ENCODE peak calls at places on chromosomes 3 and 15, in eight cellular contexts. O is CD8-positive, alpha-beta memory T cell; G is stimulated activated CD4-positive, alpha-beta T cell treated with anti-CD3 and anti-CD28 coated beads, Interleukin-1b, Interleukin-23, amount 100 ng/mL, for 1 hour; M is bronchial epithelial cell; J is putamen; T is GM12865; R is H9; V is HT1080. I is an unnamed sample.

GRCh38 chr3:98784666-98785600 is 21.8 kb downstream of the ST3GAL6 start:
- DNase-seq in R (no peak), M (peak), J (no peak), T (no peak), O (no peak), G (no peak), V (peak), I (no peak)

GRCh38 chr3:195066441-195066841 is 204.5 kb downstream of the XXYLT1 start:
- DNase-seq in V (no peak), T (no peak), R (no peak), O (no peak), J (no peak), M (no peak), G (no peak), I (no peak)

GRCh38 chr3:183428140-183429023 is at the start of gene MCF2L2:
- DNase-seq in J (peak), T (peak), R (peak), V (peak), G (peak), O (peak), M (no peak), I (peak)

GRCh38 chr3:172717493-172718088 is 6.7 kb upstream of the NCEH1 start:
- DNase-seq in J (no peak), T (peak), O (no peak), G (no peak), M (peak), R (no peak), V (peak), I (peak)

GRCh38 chr3:179189764-179190163 is 41.6 kb downstream of the PIK3CA start:
- DNase-seq in T (no peak), O (no peak), R (no peak), M (no peak), V (no peak), J (no peak), G (no peak), I (no peak)

GRCh38 chr3:127538569-127538968 is 52.0 kb downstream of the TPRA1 start:
- DNase-seq in T (no peak), O (no peak), R (no peak), J (no peak), M (no peak), V (no peak), G (no peak), I (no peak)

GRCh38 chr15:52252781-52253180 is 42.8 kb downstream of the MYO5C start:
- DNase-seq in T (no peak), O (no peak), M (peak), J (no peak), R (no peak), V (peak), G (no peak), I (no peak)

GRCh38 chr15:74251187-74251811 is 15.2 kb downstream of the CCDC33 start:
- DNase-seq in J (peak), R (no peak), M (no peak), G (no peak), O (no peak), T (no peak), V (no peak), I (no peak)

GRCh38 chr3:87621667-87622066 is 345.3 kb upstream of the POU1F1 start:
- DNase-seq in J (no peak), G (no peak), O (no peak), R (no peak), V (no peak), T (peak), M (no peak), I (no peak)

GRCh38 chr15:25070357-25070963 is 115.7 kb downstream of the SNRPN start:
- DNase-seq in J (no peak), M (no peak), G (no peak), R (no peak), V (no peak), T (no peak), O (no peak), I (no peak)

GRCh38 chr3:16076564-16076963 is 97.9 kb upstream of the GALNT15 start:
- DNase-seq in J (no peak), T (no peak), M (no peak), V (no peak), R (no peak), G (no peak), O (no peak), I (no peak)

GRCh38 chr3:190340071-190340470 is 17.8 kb upstream of the CLDN1 start:
- DNase-seq in R (no peak), J (no peak), O (no peak), G (no peak), M (no peak), T (no peak), V (peak), I (no peak)

GRCh38 chr3:194262345-194263305 is 88.5 kb downstream of the CPN2 start:
- DNase-seq in M (no peak), O (no peak), V (no peak), G (no peak), R (no peak), J (no peak), T (no peak), I (no peak)

GRCh38 chr3:32406481-32407408 is 15.1 kb downstream of the CMTM7 start:
- DNase-seq in M (peak), J (no peak), O (no peak), T (no peak), R (no peak), G (no peak), V (no peak), I (no peak)

GRCh38 chr3:53843195-53844177 is 2.7 kb downstream of the CHDH start:
- DNase-seq in T (peak), R (no peak), J (no peak), O (no peak), V (no peak), G (no peak), M (no peak), I (no peak)

GRCh38 chr3:43455233-43455632 is 166.6 kb downstream of the ANO10 start:
- DNase-seq in R (no peak), O (no peak), V (peak), M (peak), T (no peak), G (no peak), J (no peak), I (no peak)

GRCh38 chr3:122774564-122774963 is 19.1 kb downstream of the HSPBAP1 start:
- DNase-seq in G (no peak), O (no peak), M (peak), V (peak), J (no peak), T (no peak), R (no peak), I (no peak)

GRCh38 chr15:67115567-67115966 is 50.2 kb downstream of the SMAD3 start:
- DNase-seq in J (no peak), T (no peak), O (no peak), R (no peak), M (no peak), V (no peak), G (no peak), I (no peak)

GRCh38 chr15:25712192-25712960 is 150.8 kb downstream of the ATP10A start:
- DNase-seq in O (no peak), M (no peak), G (no peak), J (no peak), T (no peak), V (no peak), R (no peak), I (no peak)

GRCh38 chr15:55277116-55277564 is 12.5 kb downstream of the RAB27A start:
- DNase-seq in J (no peak), M (no peak), V (peak), R (no peak), G (no peak), T (peak), O (peak), I (no peak)

GRCh38 chr3:178320481-178321352 is 215.5 kb upstream of the KCNMB2 start:
- DNase-seq in J (no peak), G (no peak), V (no peak), R (no peak), T (no peak), O (no peak), M (peak), I (peak)

GRCh38 chr15:76335129-76335850 is 1.3 kb upstream of the ISL2 start:
- DNase-seq in J (no peak), G (no peak), M (no peak), V (no peak), T (peak), O (no peak), R (peak), I (no peak)

GRCh38 chr15:51907136-51907862 is 64.3 kb downstream of the LEO1 start:
- DNase-seq in V (peak), G (no peak), T (no peak), R (no peak), O (no peak), J (no peak), M (peak), I (no peak)

GRCh38 chr3:122014741-122015140 is 7.3 kb downstream of the ILDR1 start:
- DNase-seq in T (peak), J (no peak), G (no peak), M (peak), R (no peak), O (no peak), V (no peak), I (peak)

GRCh38 chr3:139319428-139320402 is 24.1 kb upstream of the MRPS22 start:
- DNase-seq in V (no peak), R (peak), J (no peak), O (no peak), T (peak), M (no peak), G (no peak), I (peak)

GRCh38 chr3:71066356-71066755 is 517.2 kb downstream of the FOXP1 start:
- DNase-seq in J (no peak), M (no peak), O (peak), V (peak), G (no peak), T (no peak), R (no peak), I (peak)

GRCh38 chr15:37135225-37135624 is 34.9 kb upstream of the MEIS2 start:
- DNase-seq in T (peak), O (no peak), J (no peak), G (no peak), R (peak), M (peak), V (no peak), I (peak)

GRCh38 chr3:38031022-38031994 is 1.9 kb upstream of the PLCD1 start:
- DNase-seq in T (no peak), V (peak), R (no peak), O (no peak), M (peak), G (no peak), J (no peak), I (no peak)

GRCh38 chr15:33057845-33058244 is 136.7 kb downstream of the FMN1 start:
- DNase-seq in M (no peak), T (no peak), R (no peak), G (no peak), J (no peak), V (no peak), O (no peak), I (no peak)

GRCh38 chr15:55742927-55743614 is at the start of gene PRTG:
- DNase-seq in G (no peak), M (no peak), O (no peak), V (peak), J (no peak), R (peak), T (peak), I (no peak)

GRCh38 chr3:13114811-13115615 is 41.8 kb upstream of the IQSEC1 start:
- DNase-seq in R (no peak), O (no peak), V (no peak), M (no peak), J (no peak), T (no peak), G (no peak), I (no peak)

GRCh38 chr3:125257563-125257962 is 45.0 kb upstream of the SLC12A8 start:
- DNase-seq in R (no peak), V (no peak), T (no peak), M (no peak), G (no peak), O (no peak), J (no peak), I (no peak)

GRCh38 chr3:81302045-81302444 is 459.4 kb downstream of the GBE1 start:
- DNase-seq in R (peak), V (peak), M (peak), J (peak), G (no peak), O (no peak), T (peak), I (peak)

GRCh38 chr15:92421980-92422379 is 28.3 kb downstream of the ST8SIA2 start:
- DNase-seq in R (no peak), J (no peak), V (peak), G (no peak), O (no peak), T (no peak), M (peak), I (no peak)

GRCh38 chr3:168248383-168249047 is 152.8 kb upstream of the GOLIM4 start:
- DNase-seq in R (peak), V (peak), O (no peak), J (no peak), T (peak), G (no peak), M (peak), I (no peak)

GRCh38 chr3:47783673-47784072 is 2.0 kb upstream of the SMARCC1 start:
- DNase-seq in T (no peak), G (no peak), J (no peak), O (no peak), R (no peak), M (no peak), V (no peak), I (no peak)

GRCh38 chr15:42602501-42602900 is 27.1 kb downstream of the STARD9 start:
- DNase-seq in J (no peak), O (no peak), G (no peak), V (no peak), R (no peak), T (no peak), M (no peak), I (no peak)